ENCODE peak calls at places on chromosomes 6 and 20, in four cellular contexts. H, M, S and Y are unnamed samples.

GRCh38 chr6:42313941-42314570 is 96.4 kb upstream of the MRPS10 start:
- DNase-seq in H (no peak), M (no peak), S (peak), Y (no peak)

GRCh38 chr20:18412202-18412901 is 54.5 kb downstream of the DZANK1 start:
- DNase-seq in H (no peak), M (no peak), S (no peak), Y (no peak)

GRCh38 chr6:91781946-91782345 is 1195.1 kb upstream of the MAP3K7 start:
- DNase-seq in H (no peak), M (peak), S (peak), Y (no peak)

GRCh38 chr6:149856256-149856994 is 7.7 kb downstream of the LRP11 start:
- DNase-seq in H (no peak), M (no peak), S (peak), Y (no peak)

GRCh38 chr6:168045141-168045691 is 33.8 kb downstream of the FRMD1 start:
- DNase-seq in H (no peak), M (no peak), S (no peak), Y (no peak)

GRCh38 chr6:44275749-44276648 is 5.7 kb downstream of the TMEM151B start:
- DNase-seq in H (no peak), M (no peak), S (no peak), Y (no peak)

GRCh38 chr20:38067717-38068365 is 34.3 kb downstream of the RPRD1B start:
- DNase-seq in H (no peak), M (no peak), S (no peak), Y (no peak)

GRCh38 chr6:43805695-43806040 is 35.7 kb downstream of the VEGFA start:
- DNase-seq in H (no peak), M (no peak), S (no peak), Y (no peak)

GRCh38 chr20:24608926-24609667 is 139.7 kb downstream of the SYNDIG1 start:
- DNase-seq in H (no peak), M (no peak), S (no peak), Y (no peak)

GRCh38 chr6:87154641-87155271 is 609 bp upstream of the ZNF292 start:
- DNase-seq in H (no peak), M (peak), S (peak), Y (no peak)

GRCh38 chr6:109720336-109720735 is 29.2 kb downstream of the FIG4 start:
- DNase-seq in H (no peak), M (no peak), S (no peak), Y (no peak)

GRCh38 chr20:63499333-63499969 is 568 bp upstream of the EEF1A2 start:
- DNase-seq in H (no peak), M (no peak), S (peak), Y (no peak)

GRCh38 chr20:52438326-52438963 is 246.9 kb upstream of the ZFP64 start:
- DNase-seq in H (no peak), M (no peak), S (no peak), Y (no peak)

GRCh38 chr20:24949756-24950127 is 673 bp downstream of the CST7 start:
- DNase-seq in H (no peak), M (no peak), S (no peak), Y (peak)